ENCODE peak calls at places on chromosomes 6 and 20, in four cellular contexts. A, U, T and G are unnamed samples.

GRCh38 chr20:51569815-51570741 is 27.6 kb upstream of the NFATC2 start:
- ATAC-seq in A (peak), U (no peak), T (peak), G (no peak)

GRCh38 chr6:33694401-33694931 is 17.0 kb downstream of the UQCC2 start:
- ATAC-seq in A (peak), U (peak), T (peak), G (no peak)

GRCh38 chr6:6812427-6812826 is 223.9 kb downstream of the LY86 start:
- ATAC-seq in A (no peak), U (no peak), T (no peak), G (no peak)

GRCh38 chr6:163179061-163179460 is 235.5 kb upstream of the QKI start:
- ATAC-seq in A (peak), U (no peak), T (no peak), G (no peak)

GRCh38 chr6:125219451-125219942 is 65.9 kb downstream of the TPD52L1 start:
- ATAC-seq in A (no peak), U (no peak), T (no peak), G (no peak)

GRCh38 chr20:59148713-59149493 is 14.7 kb upstream of the ZNF831 start:
- ATAC-seq in A (no peak), U (peak), T (peak), G (no peak)

GRCh38 chr6:167113047-167113446 is 9.8 kb upstream of the CCR6 start:
- ATAC-seq in A (no peak), U (no peak), T (peak), G (no peak)

GRCh38 chr20:20795119-20795518 is 82.7 kb upstream of the RALGAPA2 start:
- ATAC-seq in A (no peak), U (no peak), T (no peak), G (no peak)

GRCh38 chr20:51725584-51726176 is 42.5 kb downstream of the ATP9A start:
- ATAC-seq in A (no peak), U (no peak), T (no peak), G (no peak)

GRCh38 chr6:156887623-156888269 is 110.6 kb downstream of the ARID1B start:
- ATAC-seq in A (peak), U (no peak), T (no peak), G (no peak)

GRCh38 chr6:116118608-116119007 is 7.3 kb downstream of the COL10A1 start:
- ATAC-seq in A (no peak), U (no peak), T (no peak), G (no peak)